ENCODE peak calls at places on chromosomes 11 and 22, in five cellular contexts. One of them, this sample, is unnamed.
A peak's percentile ranks its signal among the peaks of the same experiment; 100 is the strongest.

GRCh38 chr11:10487002-10487647 is 32.1 kb downstream of the AMPD3 start:
- DNase-seq in CD8-positive, alpha-beta memory T cell: no peak
- DNase-seq in heart right ventricle: no peak
- DNase-seq in heart left ventricle: no peak
- DNase-seq in GM23248: no peak
- DNase-seq in this sample: no peak

GRCh38 chr11:8180469-8180868 is 11.6 kb upstream of the RIC3 start:
- DNase-seq in heart left ventricle: no peak
- DNase-seq in heart right ventricle: no peak
- DNase-seq in GM23248: no peak
- DNase-seq in CD8-positive, alpha-beta memory T cell: no peak
- DNase-seq in this sample: no peak

GRCh38 chr11:99934008-99934407 is 753.1 kb upstream of the ARHGAP42 start:
- DNase-seq in CD8-positive, alpha-beta memory T cell: no peak
- DNase-seq in heart left ventricle: no peak
- DNase-seq in heart right ventricle: no peak
- DNase-seq in GM23248: peak; percentile 5
- DNase-seq in this sample: no peak

GRCh38 chr22:42920101-42920820 is 63.2 kb upstream of the ARFGAP3 start:
- DNase-seq in CD8-positive, alpha-beta memory T cell: no peak
- DNase-seq in heart left ventricle: no peak
- DNase-seq in GM23248: peak; percentile 93
- DNase-seq in heart right ventricle: no peak
- DNase-seq in this sample: peak; percentile 77

GRCh38 chr11:76629133-76629852 is 41.3 kb downstream of the LRRC32 start:
- DNase-seq in heart left ventricle: peak; percentile 76
- DNase-seq in heart right ventricle: peak; percentile 32
- DNase-seq in GM23248: peak; percentile 56
- DNase-seq in CD8-positive, alpha-beta memory T cell: no peak
- DNase-seq in this sample: no peak

GRCh38 chr22:27749597-27750225 is 51.8 kb downstream of the MN1 start:
- DNase-seq in CD8-positive, alpha-beta memory T cell: no peak
- DNase-seq in heart right ventricle: no peak
- DNase-seq in heart left ventricle: no peak
- DNase-seq in GM23248: peak; percentile 78
- DNase-seq in this sample: no peak

GRCh38 chr11:120037111-120037510 is 100.8 kb downstream of the TRIM29 start:
- DNase-seq in heart left ventricle: no peak
- DNase-seq in GM23248: no peak
- DNase-seq in heart right ventricle: no peak
- DNase-seq in CD8-positive, alpha-beta memory T cell: no peak
- DNase-seq in this sample: no peak

GRCh38 chr11:67255353-67255752 is 10.9 kb upstream of the GRK2 start:
- DNase-seq in heart right ventricle: no peak
- DNase-seq in GM23248: no peak
- DNase-seq in heart left ventricle: no peak
- DNase-seq in CD8-positive, alpha-beta memory T cell: no peak
- DNase-seq in this sample: no peak

GRCh38 chr11:1073261-1073724 is 1.4 kb upstream of the MUC2 start:
- DNase-seq in CD8-positive, alpha-beta memory T cell: no peak
- DNase-seq in heart left ventricle: peak; percentile 53
- DNase-seq in GM23248: peak; percentile 69
- DNase-seq in heart right ventricle: peak; percentile 57
- DNase-seq in this sample: peak; percentile 95

GRCh38 chr11:134658481-134659080 is 246.5 kb upstream of the B3GAT1 start:
- DNase-seq in CD8-positive, alpha-beta memory T cell: no peak
- DNase-seq in GM23248: no peak
- DNase-seq in heart right ventricle: no peak
- DNase-seq in heart left ventricle: no peak
- DNase-seq in this sample: no peak

GRCh38 chr11:2521681-2522630 is 77.1 kb downstream of the KCNQ1 start:
- DNase-seq in CD8-positive, alpha-beta memory T cell: no peak
- DNase-seq in GM23248: no peak
- DNase-seq in heart right ventricle: no peak
- DNase-seq in heart left ventricle: peak; percentile 4
- DNase-seq in this sample: no peak

GRCh38 chr22:44304354-44304753 is 8.4 kb downstream of the SHISAL1 start:
- DNase-seq in CD8-positive, alpha-beta memory T cell: no peak
- DNase-seq in GM23248: peak; percentile 56
- DNase-seq in heart left ventricle: no peak
- DNase-seq in heart right ventricle: no peak
- DNase-seq in this sample: peak; percentile 38

GRCh38 chr22:31605851-31606585 is 56.0 kb downstream of the PISD start:
- DNase-seq in heart left ventricle: no peak
- DNase-seq in CD8-positive, alpha-beta memory T cell: no peak
- DNase-seq in heart right ventricle: no peak
- DNase-seq in GM23248: no peak
- DNase-seq in this sample: no peak

GRCh38 chr22:43126506-43127165 is 16.1 kb downstream of the BIK start:
- DNase-seq in GM23248: peak; percentile 83
- DNase-seq in heart right ventricle: no peak
- DNase-seq in CD8-positive, alpha-beta memory T cell: no peak
- DNase-seq in heart left ventricle: no peak
- DNase-seq in this sample: peak; percentile 80

GRCh38 chr11:34537636-34538035 is 24.0 kb upstream of the ELF5 start:
- DNase-seq in heart left ventricle: no peak
- DNase-seq in GM23248: no peak
- DNase-seq in CD8-positive, alpha-beta memory T cell: no peak
- DNase-seq in heart right ventricle: no peak
- DNase-seq in this sample: no peak

GRCh38 chr11:36098976-36099375 is 155.1 kb downstream of the LDLRAD3 start:
- DNase-seq in heart right ventricle: no peak
- DNase-seq in CD8-positive, alpha-beta memory T cell: no peak
- DNase-seq in heart left ventricle: no peak
- DNase-seq in GM23248: no peak
- DNase-seq in this sample: no peak

GRCh38 chr22:24952837-24953293 is 349 bp downstream of the KIAA1671 start:
- DNase-seq in CD8-positive, alpha-beta memory T cell: no peak
- DNase-seq in heart right ventricle: peak; percentile 52
- DNase-seq in GM23248: peak; percentile 80
- DNase-seq in heart left ventricle: peak; percentile 37
- DNase-seq in this sample: peak; percentile 82

GRCh38 chr11:80595011-80595410 is 1154.2 kb upstream of the TENM4 start:
- DNase-seq in GM23248: no peak
- DNase-seq in CD8-positive, alpha-beta memory T cell: no peak
- DNase-seq in heart left ventricle: no peak
- DNase-seq in heart right ventricle: no peak
- DNase-seq in this sample: no peak

GRCh38 chr22:37904572-37905533 is 1.2 kb upstream of the MICALL1 start:
- DNase-seq in heart right ventricle: no peak
- DNase-seq in CD8-positive, alpha-beta memory T cell: no peak
- DNase-seq in heart left ventricle: no peak
- DNase-seq in GM23248: peak; percentile 99
- DNase-seq in this sample: peak; percentile 98

GRCh38 chr11:113806403-113806802 is 26.8 kb downstream of the CLDN25 start:
- DNase-seq in heart left ventricle: no peak
- DNase-seq in heart right ventricle: no peak
- DNase-seq in GM23248: peak; percentile 24
- DNase-seq in CD8-positive, alpha-beta memory T cell: no peak
- DNase-seq in this sample: peak; percentile 15

GRCh38 chr11:12216542-12217422 is 106.4 kb downstream of the MICAL2 start:
- DNase-seq in GM23248: no peak
- DNase-seq in CD8-positive, alpha-beta memory T cell: no peak
- DNase-seq in heart left ventricle: no peak
- DNase-seq in heart right ventricle: peak; percentile 37
- DNase-seq in this sample: no peak

GRCh38 chr22:32050678-32051515 is 7.8 kb downstream of the SLC5A1 start:
- DNase-seq in CD8-positive, alpha-beta memory T cell: peak; percentile 16
- DNase-seq in GM23248: peak; percentile 91
- DNase-seq in heart left ventricle: no peak
- DNase-seq in heart right ventricle: no peak
- DNase-seq in this sample: peak; percentile 82

GRCh38 chr11:99693941-99694492 is 673.3 kb downstream of the CNTN5 start:
- DNase-seq in heart left ventricle: no peak
- DNase-seq in GM23248: peak; percentile 0
- DNase-seq in CD8-positive, alpha-beta memory T cell: no peak
- DNase-seq in heart right ventricle: no peak
- DNase-seq in this sample: peak; percentile 31

GRCh38 chr11:128157423-128158298 is 429.7 kb downstream of the ETS1 start:
- DNase-seq in CD8-positive, alpha-beta memory T cell: peak; percentile 47
- DNase-seq in heart left ventricle: peak; percentile 37
- DNase-seq in GM23248: peak; percentile 87
- DNase-seq in heart right ventricle: no peak
- DNase-seq in this sample: peak; percentile 10

GRCh38 chr11:24709928-24710565 is 213.2 kb downstream of the LUZP2 start:
- DNase-seq in heart left ventricle: no peak
- DNase-seq in heart right ventricle: no peak
- DNase-seq in GM23248: no peak
- DNase-seq in CD8-positive, alpha-beta memory T cell: no peak
- DNase-seq in this sample: no peak

GRCh38 chr22:44526431-44527115 is 28.5 kb upstream of the RTL6 start:
- DNase-seq in heart right ventricle: no peak
- DNase-seq in heart left ventricle: no peak
- DNase-seq in CD8-positive, alpha-beta memory T cell: no peak
- DNase-seq in GM23248: no peak
- DNase-seq in this sample: no peak

GRCh38 chr22:41009222-41009948 is 58.2 kb downstream of the RBX1 start:
- DNase-seq in heart left ventricle: no peak
- DNase-seq in GM23248: peak; percentile 89
- DNase-seq in CD8-positive, alpha-beta memory T cell: no peak
- DNase-seq in heart right ventricle: no peak
- DNase-seq in this sample: peak; percentile 91

GRCh38 chr22:39214383-39215069 is 30.3 kb downstream of the PDGFB start:
- DNase-seq in CD8-positive, alpha-beta memory T cell: no peak
- DNase-seq in heart right ventricle: no peak
- DNase-seq in heart left ventricle: no peak
- DNase-seq in GM23248: peak; percentile 42
- DNase-seq in this sample: peak; percentile 28

DNA sequence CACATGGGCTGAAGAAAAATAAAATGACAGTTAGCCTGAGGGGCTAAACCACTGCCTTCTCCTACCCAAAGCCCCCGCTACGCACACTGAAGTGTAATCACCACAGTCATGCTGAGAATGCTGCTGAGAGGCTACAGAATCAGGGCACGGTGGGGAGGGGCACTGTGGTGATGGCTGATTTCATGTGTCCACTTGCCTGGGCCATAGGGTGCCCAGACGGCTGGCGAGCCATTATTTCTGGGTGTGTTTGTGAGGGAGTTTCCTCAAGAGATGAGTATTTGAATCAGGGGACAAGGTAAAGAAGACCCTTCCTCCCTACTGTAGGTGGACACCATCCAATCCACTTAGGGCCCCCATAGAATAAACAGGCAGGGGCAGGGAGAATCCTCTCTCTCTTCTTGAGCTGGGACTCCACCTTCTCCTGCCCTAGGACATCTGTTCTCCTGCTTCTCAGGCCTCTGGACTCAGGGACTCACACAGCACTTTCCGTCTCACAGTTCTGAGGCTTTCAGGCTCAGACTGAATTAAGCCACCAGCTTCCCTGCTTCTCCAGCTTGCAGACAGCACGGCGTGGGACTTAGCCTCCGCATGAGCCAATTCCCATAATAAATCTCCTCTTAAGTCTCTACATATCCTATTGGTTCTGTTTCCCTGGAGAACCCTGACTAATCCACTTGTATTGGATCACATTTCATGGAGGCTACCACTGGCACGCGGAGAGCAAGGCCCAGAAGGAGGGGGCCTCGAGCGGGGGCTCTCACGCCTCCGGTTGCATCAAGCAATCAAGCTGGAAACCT is 1313.4 kb downstream of the TBC1D22A start:
- DNase-seq in heart right ventricle: no peak
- DNase-seq in CD8-positive, alpha-beta memory T cell: no peak
- DNase-seq in GM23248: no peak
- DNase-seq in heart left ventricle: no peak
- DNase-seq in this sample: no peak
- H3K9me3 ChIP-seq in heart right ventricle: no peaks in the 10 kb centered on the region
- H3K9me3 ChIP-seq in CD8-positive, alpha-beta memory T cell: no peaks in the 10 kb centered on the region
- H3K9me3 ChIP-seq in GM23248: no peaks in the 10 kb centered on the region
- H3K9me3 ChIP-seq in heart left ventricle: no peaks in the 10 kb centered on the region
- H3K9me3 ChIP-seq in this sample: no peaks in the 10 kb centered on the region

DNA sequence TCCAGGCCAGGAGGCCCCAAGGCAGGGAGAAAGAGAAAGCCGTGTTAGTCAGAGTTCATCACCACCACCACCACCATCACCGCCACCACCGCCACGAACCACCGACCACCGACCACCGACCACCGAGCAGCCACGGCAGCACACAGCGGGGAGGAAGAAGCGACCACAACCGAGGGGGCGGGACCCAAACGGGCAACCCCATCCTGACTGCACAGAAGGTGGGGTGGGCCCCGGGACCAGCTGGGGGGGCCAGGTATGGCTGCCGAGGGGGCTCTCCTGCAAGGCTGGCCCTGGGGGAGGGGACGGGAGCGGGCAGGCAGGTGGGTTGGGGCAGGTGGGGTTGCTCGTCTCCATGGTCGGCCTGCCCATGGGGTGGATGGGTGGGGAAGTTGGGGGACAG is 34.2 kb downstream of the SYT7 start:
- DNase-seq in heart right ventricle: no peak
- DNase-seq in GM23248: peak; percentile 36
- DNase-seq in CD8-positive, alpha-beta memory T cell: no peak
- DNase-seq in heart left ventricle: no peak
- DNase-seq in this sample: no peak
- H3K9me3 ChIP-seq in heart right ventricle: no peaks in the 10 kb centered on the region
- H3K9me3 ChIP-seq in GM23248: no peaks in the 10 kb centered on the region
- H3K9me3 ChIP-seq in CD8-positive, alpha-beta memory T cell: no peaks in the 10 kb centered on the region
- H3K9me3 ChIP-seq in heart left ventricle: no peaks in the 10 kb centered on the region
- H3K9me3 ChIP-seq in this sample: no peaks in the 10 kb centered on the region

GRCh38 chr11:19327280-19327679 is 86.5 kb upstream of the E2F8 start:
- DNase-seq in GM23248: no peak
- DNase-seq in CD8-positive, alpha-beta memory T cell: no peak
- DNase-seq in heart right ventricle: no peak
- DNase-seq in heart left ventricle: no peak
- DNase-seq in this sample: no peak
- H3K9me3 ChIP-seq in GM23248: no peaks in the 10 kb centered on the region
- H3K9me3 ChIP-seq in CD8-positive, alpha-beta memory T cell: no peaks in the 10 kb centered on the region
- H3K9me3 ChIP-seq in heart right ventricle: no peaks in the 10 kb centered on the region
- H3K9me3 ChIP-seq in heart left ventricle: no peaks in the 10 kb centered on the region
- H3K9me3 ChIP-seq in this sample: no peaks in the 10 kb centered on the region

GRCh38 chr11:58742981-58743880 is 11.5 kb upstream of the GLYAT start:
- DNase-seq in heart left ventricle: no peak
- DNase-seq in CD8-positive, alpha-beta memory T cell: no peak
- DNase-seq in GM23248: no peak
- DNase-seq in heart right ventricle: no peak
- DNase-seq in this sample: no peak

GRCh38 chr11:58740447-58740846 is 8.7 kb upstream of the GLYAT start:
- DNase-seq in CD8-positive, alpha-beta memory T cell: no peak
- DNase-seq in heart right ventricle: no peak
- DNase-seq in heart left ventricle: no peak
- DNase-seq in GM23248: no peak
- DNase-seq in this sample: no peak

GRCh38 chr11:58739725-58740430 is 8.1 kb upstream of the GLYAT start:
- DNase-seq in heart left ventricle: no peak
- DNase-seq in CD8-positive, alpha-beta memory T cell: no peak
- DNase-seq in GM23248: peak; percentile 56
- DNase-seq in heart right ventricle: no peak
- DNase-seq in this sample: no peak

GRCh38 chr11:58742140-58742539 is 10.4 kb upstream of the GLYAT start:
- DNase-seq in heart right ventricle: no peak
- DNase-seq in heart left ventricle: no peak
- DNase-seq in CD8-positive, alpha-beta memory T cell: no peak
- DNase-seq in GM23248: no peak
- DNase-seq in this sample: no peak

GRCh38 chr11:58741127-58741526 is 9.4 kb upstream of the GLYAT start:
- DNase-seq in GM23248: no peak
- DNase-seq in CD8-positive, alpha-beta memory T cell: no peak
- DNase-seq in heart left ventricle: no peak
- DNase-seq in heart right ventricle: no peak
- DNase-seq in this sample: no peak
- H3K9me3 ChIP-seq in GM23248: no peaks in the 10 kb centered on the region
- H3K9me3 ChIP-seq in CD8-positive, alpha-beta memory T cell: no peaks in the 10 kb centered on the region
- H3K9me3 ChIP-seq in heart left ventricle: peaks cover 5% of the 10 kb centered on the region
- H3K9me3 ChIP-seq in heart right ventricle: no peaks in the 10 kb centered on the region
- H3K9me3 ChIP-seq in this sample: no peaks in the 10 kb centered on the region

This sample was measured in MG63.